ENCODE peak calls at places on chromosomes 3 and 15, in six cellular contexts. X is CD8-positive, alpha-beta T cell; U is NCI-H146; Z is non-pigmented ciliary epithelial cell; A is NCI-H2107; L is ovary. D is an unnamed sample.

GRCh38 chr15:52227456-52227855 is 36.3 kb upstream of the GNB5 start:
- DNase-seq in X (peak; percentile 60), U (peak; percentile 64), Z (peak; percentile 63), A (peak; percentile 10), L (peak; percentile 77), D (peak; percentile 75)

GRCh38 chr15:31802761-31803160 is 227.6 kb upstream of the CHRNA7 start:
- DNase-seq in X (no peak), U (no peak), Z (no peak), A (no peak), L (no peak), D (no peak)

GRCh38 chr3:181134873-181135272 is 145.3 kb upstream of the DNAJC19 start:
- DNase-seq in X (no peak), U (peak; percentile 18), Z (no peak), A (no peak), L (no peak), D (no peak)

GRCh38 chr3:171494457-171495109 is 34.4 kb upstream of the TNIK start:
- DNase-seq in X (no peak), U (no peak), Z (no peak), A (no peak), L (no peak), D (no peak)

GRCh38 chr3:53101956-53102355 is 28.3 kb downstream of the RFT1 start:
- DNase-seq in X (no peak), U (no peak), Z (no peak), A (no peak), L (no peak), D (no peak)

GRCh38 chr3:56939759-56940323 is 120.6 kb upstream of the SPATA12 start:
- DNase-seq in X (no peak), U (peak; percentile 22), Z (no peak), A (no peak), L (no peak), D (no peak)

GRCh38 chr3:64316971-64317370 is 91.7 kb upstream of the PRICKLE2 start:
- DNase-seq in X (no peak), U (no peak), Z (no peak), A (no peak), L (no peak), D (no peak)

GRCh38 chr3:194572131-194572789 is 61.0 kb downstream of the TMEM44 start:
- DNase-seq in X (no peak), U (peak; percentile 92), Z (peak; percentile 76), A (no peak), L (peak; percentile 33), D (no peak)

GRCh38 chr15:43253431-43254403 is 13.0 kb downstream of the TGM5 start:
- DNase-seq in X (no peak), U (no peak), Z (no peak), A (peak; percentile 5), L (no peak), D (no peak)

GRCh38 chr3:142857056-142857455 is 31.8 kb downstream of the PCOLCE2 start:
- DNase-seq in X (no peak), U (peak; percentile 86), Z (no peak), A (peak; percentile 81), L (no peak), D (no peak)

GRCh38 chr3:13027154-13027553 is 46.1 kb downstream of the IQSEC1 start:
- DNase-seq in X (no peak), U (no peak), Z (no peak), A (no peak), L (no peak), D (no peak)

GRCh38 chr3:70358978-70359580 is 46.6 kb upstream of the MDFIC2 start:
- DNase-seq in X (no peak), U (no peak), Z (peak; percentile 26), A (no peak), L (no peak), D (peak; percentile 11)

GRCh38 chr3:187736418-187736871 is 8.8 kb downstream of the BCL6 start:
- DNase-seq in X (no peak), U (no peak), Z (no peak), A (peak; percentile 30), L (no peak), D (no peak)